ENCODE peak calls at places on chromosomes 3 and 15, in ten cellular contexts. G, V, B, C, N, W, J, P, F and U are unnamed samples.

GRCh38 chr15:43954181-43954621 is 127.4 kb downstream of the WDR76 start:
- DNase-seq in J (no peak), C (no peak), G (no peak), W (no peak), V (no peak), B (no peak), P (no peak), N (no peak), F (no peak), U (no peak)

GRCh38 chr3:108223928-108224327 is 1.7 kb upstream of the IFT57 start:
- DNase-seq in P (no peak), V (no peak), W (no peak), C (no peak), B (no peak), G (no peak), J (no peak), F (peak), N (peak), U (no peak)

GRCh38 chr15:48963524-48964113 is at the start of gene SHC4:
- DNase-seq in C (peak), G (peak), B (no peak), N (no peak), J (no peak), F (peak), P (peak), W (peak), V (no peak), U (peak)

GRCh38 chr3:37707428-37708372 is 154.0 kb upstream of the CTDSPL start:
- DNase-seq in B (no peak), F (no peak), V (no peak), J (no peak), G (no peak), P (no peak), W (no peak), N (no peak), C (no peak), U (no peak)

GRCh38 chr15:72614810-72615532 is 39.5 kb upstream of the GOLGA6B start:
- DNase-seq in C (no peak), J (no peak), N (no peak), B (no peak), P (no peak), W (no peak), V (no peak), G (no peak), F (no peak), U (no peak)

GRCh38 chr15:73983211-73983727 is 8.8 kb downstream of the STOML1 start:
- DNase-seq in P (peak), B (peak), C (no peak), F (peak), V (no peak), G (peak), N (no peak), J (no peak), W (no peak), U (no peak)

GRCh38 chr3:31882431-31882830 is 98.6 kb downstream of the OSBPL10 start:
- DNase-seq in N (no peak), W (no peak), J (no peak), C (no peak), V (no peak), F (no peak), G (no peak), B (no peak), P (no peak), U (no peak)

GRCh38 chr15:71114887-71115566 is at the start of gene THSD4:
- DNase-seq in F (peak), N (peak), V (peak), B (no peak), J (peak), P (peak), W (peak), G (peak), C (peak), U (peak)

GRCh38 chr3:195119461-195120198 is 151.3 kb downstream of the XXYLT1 start:
- DNase-seq in V (no peak), G (peak), J (no peak), C (no peak), B (peak), W (peak), F (peak), N (no peak), P (no peak), U (peak)

GRCh38 chr3:48018841-48019240 is 2.6 kb upstream of the MAP4 start:
- DNase-seq in N (no peak), G (no peak), C (no peak), V (no peak), J (no peak), P (no peak), F (peak), W (no peak), B (no peak), U (peak)

GRCh38 chr3:184491867-184492615 is 69.5 kb upstream of the EPHB3 start:
- DNase-seq in B (no peak), W (no peak), G (no peak), F (no peak), V (no peak), J (no peak), N (peak), C (no peak), P (no peak), U (no peak)

GRCh38 chr3:147797095-147797494 is 387.9 kb downstream of the ZIC1 start:
- DNase-seq in V (no peak), B (no peak), F (no peak), N (no peak), C (no peak), W (no peak), G (no peak), J (no peak), P (no peak), U (no peak)

GRCh38 chr3:112096176-112096575 is 10.0 kb downstream of the C3orf52 start:
- DNase-seq in N (no peak), B (no peak), V (no peak), W (no peak), C (no peak), F (peak), P (no peak), G (no peak), J (no peak), U (no peak)

GRCh38 chr3:189494632-189495031 is 136.6 kb upstream of the TP63 start:
- DNase-seq in V (no peak), B (no peak), J (no peak), W (no peak), F (no peak), C (no peak), N (no peak), G (no peak), P (no peak), U (no peak)

GRCh38 chr3:195748661-195749060 is 27.9 kb downstream of the MUC20 start:
- DNase-seq in W (no peak), G (no peak), F (no peak), J (no peak), V (no peak), N (no peak), P (no peak), B (no peak), C (no peak), U (no peak)

GRCh38 chr3:125179528-125180240 is 32.9 kb downstream of the SLC12A8 start:
- DNase-seq in V (no peak), P (no peak), J (no peak), B (no peak), W (no peak), F (no peak), G (no peak), C (no peak), N (no peak), U (no peak)

GRCh38 chr3:117706731-117707130 is 997.2 kb downstream of the TUSC7 start:
- DNase-seq in N (no peak), B (no peak), G (no peak), F (no peak), W (no peak), P (no peak), J (no peak), V (no peak), C (no peak), U (no peak)

GRCh38 chr3:37295925-37296324 is 121.5 kb upstream of the LRRFIP2 start:
- DNase-seq in V (no peak), G (no peak), C (no peak), P (no peak), J (no peak), W (no peak), F (peak), B (no peak), N (no peak), U (no peak)

GRCh38 chr3:146308682-146309081 is 57.8 kb upstream of the PLSCR4 start:
- DNase-seq in N (no peak), F (peak), J (no peak), B (peak), V (no peak), W (no peak), C (no peak), P (no peak), G (no peak), U (no peak)

GRCh38 chr15:41115652-41116115 is 396 bp downstream of the INO80 start:
- DNase-seq in F (peak), B (peak), N (peak), W (peak), V (no peak), C (no peak), P (peak), G (peak), J (peak), U (peak)

GRCh38 chr15:91342091-91342490 is 242.0 kb downstream of the SV2B start:
- DNase-seq in B (no peak), G (no peak), F (no peak), P (no peak), J (no peak), C (no peak), W (no peak), V (no peak), N (no peak), U (no peak)

GRCh38 chr3:4740397-4741105 is 238.7 kb upstream of the BHLHE40 start:
- DNase-seq in V (no peak), G (peak), J (no peak), B (no peak), C (no peak), P (no peak), W (no peak), F (no peak), N (no peak), U (no peak)

GRCh38 chr3:188972313-188972712 is 199.5 kb upstream of the TPRG1 start:
- DNase-seq in B (no peak), G (no peak), N (peak), F (no peak), V (no peak), J (no peak), P (no peak), C (no peak), W (no peak), U (no peak)

GRCh38 chr15:80929225-80929624 is 60.4 kb downstream of the MESD start:
- DNase-seq in W (no peak), V (no peak), G (no peak), N (no peak), P (no peak), F (peak), B (peak), J (no peak), C (no peak), U (peak)

GRCh38 chr3:160564949-160565441 is 376 bp downstream of the KPNA4 start:
- DNase-seq in N (no peak), V (peak), C (no peak), G (no peak), F (peak), J (no peak), W (peak), P (peak), B (peak), U (peak)

GRCh38 chr15:65824031-65824743 is 32.1 kb upstream of the DENND4A start:
- DNase-seq in J (no peak), F (peak), P (no peak), V (peak), N (no peak), B (peak), W (peak), C (no peak), G (peak), U (peak)

GRCh38 chr3:15959434-15959811 is 161.6 kb upstream of the ANKRD28 start:
- DNase-seq in C (no peak), V (no peak), N (no peak), W (no peak), J (no peak), G (no peak), B (no peak), P (no peak), F (no peak), U (no peak)